ENCODE peak calls at places on chromosomes 11 and 22, in five cellular contexts. P, C, X, H and J are unnamed samples.

GRCh38 chr11:105144887-105145286 is 5.3 kb upstream of the CARD18 start:
- DNase-seq in P (no peak), C (peak), X (no peak), H (peak), J (no peak)

GRCh38 chr11:62804310-62805043 is 763 bp downstream of the NXF1 start:
- DNase-seq in P (no peak), C (peak), X (no peak), H (no peak), J (no peak)

GRCh38 chr22:46774456-46775363 is 12.3 kb downstream of the TBC1D22A start:
- DNase-seq in P (no peak), C (no peak), X (no peak), H (no peak), J (no peak)

GRCh38 chr22:29917052-29917902 is 34.3 kb downstream of the MTMR3 start:
- DNase-seq in P (no peak), C (peak), X (no peak), H (peak), J (no peak)

GRCh38 chr11:92500463-92500862 is 275.8 kb downstream of the FAT3 start:
- DNase-seq in P (no peak), C (no peak), X (no peak), H (no peak), J (no peak)

GRCh38 chr11:89443366-89444303 is 47.5 kb downstream of the NOX4 start:
- DNase-seq in P (no peak), C (no peak), X (no peak), H (no peak), J (no peak)

GRCh38 chr11:132123854-132124835 is 753.7 kb downstream of the NTM start:
- DNase-seq in P (no peak), C (no peak), X (no peak), H (no peak), J (no peak)

GRCh38 chr11:112221263-112221835 is 4.9 kb upstream of the PTS start:
- DNase-seq in P (no peak), C (no peak), X (no peak), H (no peak), J (no peak)

GRCh38 chr22:19719488-19720021 is 3.8 kb upstream of the GP1BB start:
- DNase-seq in P (no peak), C (no peak), X (no peak), H (no peak), J (no peak)

GRCh38 chr22:40058265-40058664 is 63.5 kb downstream of the FAM83F start:
- DNase-seq in P (no peak), C (no peak), X (no peak), H (no peak), J (no peak)

GRCh38 chr22:49291169-49291568 is 536.5 kb downstream of the BRD1 start:
- DNase-seq in P (no peak), C (no peak), X (no peak), H (no peak), J (no peak)

GRCh38 chr11:126925321-126926093 is 75.1 kb downstream of the KIRREL3 start:
- DNase-seq in P (no peak), C (peak), X (no peak), H (no peak), J (no peak)

GRCh38 chr11:32090774-32091370 is at the start of gene RCN1:
- DNase-seq in P (peak), C (peak), X (peak), H (peak), J (peak)

GRCh38 chr11:8296872-8297271 is 33.2 kb upstream of the LMO1 start:
- DNase-seq in P (peak), C (no peak), X (no peak), H (no peak), J (no peak)

GRCh38 chr11:106177311-106177710 is 99.8 kb downstream of the AASDHPPT start:
- DNase-seq in P (peak), C (no peak), X (no peak), H (no peak), J (no peak)

GRCh38 chr11:19642185-19642591 is 70.4 kb upstream of the NAV2 start:
- DNase-seq in P (no peak), C (no peak), X (no peak), H (no peak), J (no peak)

GRCh38 chr11:59572091-59572490 is 43.5 kb downstream of the OSBP start:
- DNase-seq in P (no peak), C (no peak), X (no peak), H (no peak), J (no peak)

GRCh38 chr22:18044548-18045271 is 20.3 kb upstream of the MICAL3 start:
- DNase-seq in P (no peak), C (peak), X (no peak), H (peak), J (no peak)

GRCh38 chr11:126917531-126918204 is 82.9 kb downstream of the KIRREL3 start:
- DNase-seq in P (no peak), C (peak), X (no peak), H (no peak), J (peak)

GRCh38 chr11:59668188-59668949 is 468 bp downstream of the PATL1 start:
- DNase-seq in P (peak), C (peak), X (peak), H (peak), J (peak)

GRCh38 chr11:37557990-37558389 is 960.0 kb upstream of the RAG2 start:
- DNase-seq in P (no peak), C (no peak), X (no peak), H (no peak), J (no peak)

GRCh38 chr11:109040303-109040702 is 375.4 kb downstream of the DDX10 start:
- DNase-seq in P (peak), C (no peak), X (peak), H (peak), J (no peak)

GRCh38 chr22:37059876-37060449 is 8.4 kb downstream of the KCTD17 start:
- DNase-seq in P (no peak), C (no peak), X (no peak), H (no peak), J (no peak)

GRCh38 chr22:42621505-42622002 is 6.9 kb upstream of the POLDIP3 start:
- DNase-seq in P (peak), C (peak), X (peak), H (peak), J (peak)

GRCh38 chr11:119519796-119520195 is 96.8 kb upstream of the THY1 start:
- DNase-seq in P (no peak), C (no peak), X (no peak), H (no peak), J (no peak)

GRCh38 chr11:606245-606644 is 9.5 kb downstream of the IRF7 start:
- DNase-seq in P (no peak), C (no peak), X (no peak), H (no peak), J (no peak)

GRCh38 chr22:43199541-43199940 is 12.6 kb upstream of the TTLL12 start:
- DNase-seq in P (no peak), C (no peak), X (no peak), H (no peak), J (no peak)

GRCh38 chr11:64113462-64113780 is 52.5 kb downstream of the MACROD1 start:
- DNase-seq in P (no peak), C (no peak), X (no peak), H (no peak), J (no peak)

GRCh38 chr22:41178425-41178975 is 26.6 kb upstream of the L3MBTL2 start:
- DNase-seq in P (peak), C (no peak), X (no peak), H (no peak), J (no peak)

GRCh38 chr11:100525635-100526034 is 161.5 kb upstream of the ARHGAP42 start:
- DNase-seq in P (peak), C (no peak), X (no peak), H (no peak), J (no peak)

GRCh38 chr11:119942583-119943338 is 195.2 kb downstream of the TRIM29 start:
- DNase-seq in P (no peak), C (peak), X (no peak), H (no peak), J (no peak)

GRCh38 chr22:44096736-44097135 is 72.6 kb downstream of the PARVB start:
- DNase-seq in P (no peak), C (no peak), X (no peak), H (no peak), J (no peak)

GRCh38 chr11:116787786-116788486 is at the start of gene ZPR1:
- DNase-seq in P (peak), C (peak), X (peak), H (peak), J (peak)

GRCh38 chr22:41482319-41482935 is 13.5 kb downstream of the ACO2 start:
- DNase-seq in P (no peak), C (peak), X (no peak), H (no peak), J (no peak)

GRCh38 chr11:41984023-41984422 is 524.6 kb upstream of the LRRC4C start:
- DNase-seq in P (no peak), C (no peak), X (no peak), H (no peak), J (no peak)

GRCh38 chr11:76005746-76006145 is 190.7 kb downstream of the UVRAG start:
- DNase-seq in P (no peak), C (no peak), X (no peak), H (no peak), J (no peak)
- TF ChIP-seq MAFK in P (no peak), C (no peak), X (no peak), H (no peak), J (no peak)

DNA sequence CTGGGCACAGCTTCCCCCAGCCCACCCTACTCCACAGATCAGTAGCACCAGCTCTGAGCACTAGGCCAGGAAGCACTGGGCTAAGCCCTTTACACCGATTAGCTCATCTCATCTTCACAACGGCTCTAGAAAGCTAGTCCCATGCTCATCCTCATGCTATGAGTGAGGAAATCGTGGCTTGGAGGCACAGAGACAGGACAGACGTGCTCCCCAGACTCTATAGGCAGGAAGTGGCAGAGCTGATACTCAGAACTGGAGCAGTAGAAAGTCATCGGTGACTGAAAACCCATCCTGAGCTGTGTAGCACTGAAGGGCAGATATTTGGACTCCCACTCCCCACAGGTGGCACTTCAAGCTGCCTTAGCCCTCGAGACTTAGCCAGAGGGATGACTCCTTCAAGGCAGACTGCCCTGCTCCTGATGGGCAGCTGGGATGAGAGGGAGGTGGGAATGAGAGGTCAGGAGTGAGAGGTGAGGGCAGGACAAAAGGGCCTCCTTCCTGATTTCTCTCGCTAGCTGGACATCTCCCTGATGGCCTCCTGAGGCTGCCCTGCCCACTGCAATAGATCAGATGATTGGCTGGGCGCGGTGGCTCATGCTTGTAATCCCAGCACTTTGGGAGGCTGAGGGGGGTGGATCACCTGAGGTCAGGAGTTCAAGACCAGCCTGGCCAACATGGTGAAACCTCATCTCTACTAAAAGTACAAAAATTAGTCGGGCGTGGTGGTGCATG is 9.7 kb downstream of the CD5 start:
- DNase-seq in P (no peak), C (no peak), X (no peak), H (no peak), J (no peak)
- TF ChIP-seq MAFK in P (no peak), C (no peak), X (no peak), H (no peak), J (no peak)

DNA sequence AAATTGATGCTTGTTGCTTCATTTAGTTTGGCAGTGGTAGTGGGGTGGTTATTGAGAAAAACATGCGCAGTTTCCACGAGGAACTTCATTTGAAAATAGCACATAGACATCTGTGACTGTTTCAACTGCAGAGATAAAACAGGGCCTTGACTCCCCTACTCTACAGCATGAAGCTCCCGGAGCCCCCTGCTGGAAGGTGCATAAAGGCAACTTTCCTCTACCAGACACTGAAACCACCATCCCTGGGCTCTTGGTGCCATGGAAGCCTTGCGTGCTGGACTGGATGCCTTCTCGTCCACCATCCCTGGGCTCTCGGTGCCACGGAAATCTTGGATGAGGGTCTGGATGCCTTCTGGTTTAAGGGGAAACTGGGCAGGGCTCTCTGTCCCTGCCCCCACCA is 195.8 kb downstream of the CSNK2A3 start:
- DNase-seq in P (no peak), C (peak), X (peak), H (peak), J (peak)
- TF ChIP-seq MAFK in P (no peak), C (no peak), X (no peak), H (no peak), J (no peak)

GRCh38 chr11:13287026-13287425 is 9.4 kb downstream of the BMAL1 start:
- DNase-seq in P (no peak), C (no peak), X (no peak), H (no peak), J (no peak)
- TF ChIP-seq MAFK in P (no peak), C (no peak), X (no peak), H (no peak), J (no peak)

DNA sequence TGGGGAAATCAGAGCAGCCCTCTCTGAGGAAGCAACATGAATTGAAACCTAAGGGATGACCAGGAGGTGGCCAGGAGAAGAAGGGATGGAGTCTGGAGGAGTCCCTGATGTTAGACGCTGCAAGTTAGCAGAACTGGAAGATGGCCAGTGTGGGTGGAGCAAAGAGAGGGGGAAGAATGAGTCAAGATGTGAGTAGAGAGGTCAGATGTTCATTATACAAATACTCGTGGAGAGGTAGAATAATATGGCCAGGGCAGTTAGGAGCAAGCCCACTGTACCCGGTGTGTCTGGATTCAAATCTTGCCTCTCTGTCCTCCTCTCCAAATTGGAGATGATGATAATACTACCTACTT is 242.0 kb downstream of the TENM4 start:
- DNase-seq in P (no peak), C (peak), X (no peak), H (no peak), J (no peak)
- TF ChIP-seq MAFK in P (no peak), C (no peak), X (no peak), H (no peak), J (no peak)

GRCh38 chr11:35906681-35907080 is 37.2 kb upstream of the LDLRAD3 start:
- DNase-seq in P (no peak), C (no peak), X (no peak), H (no peak), J (no peak)

GRCh38 chr11:35911013-35911412 is 32.8 kb upstream of the LDLRAD3 start:
- DNase-seq in P (no peak), C (no peak), X (no peak), H (no peak), J (no peak)

GRCh38 chr11:35905901-35906661 is 37.8 kb upstream of the LDLRAD3 start:
- DNase-seq in P (no peak), C (peak), X (no peak), H (no peak), J (no peak)

GRCh38 chr11:35909866-35910265 is 34.0 kb upstream of the LDLRAD3 start:
- DNase-seq in P (no peak), C (no peak), X (no peak), H (no peak), J (no peak)

GRCh38 chr11:35907648-35908431 is 36.0 kb upstream of the LDLRAD3 start:
- DNase-seq in P (no peak), C (peak), X (no peak), H (no peak), J (peak)
- TF ChIP-seq MAFK in P (no peak), C (no peak), X (no peak), H (no peak), J (no peak)

DNA sequence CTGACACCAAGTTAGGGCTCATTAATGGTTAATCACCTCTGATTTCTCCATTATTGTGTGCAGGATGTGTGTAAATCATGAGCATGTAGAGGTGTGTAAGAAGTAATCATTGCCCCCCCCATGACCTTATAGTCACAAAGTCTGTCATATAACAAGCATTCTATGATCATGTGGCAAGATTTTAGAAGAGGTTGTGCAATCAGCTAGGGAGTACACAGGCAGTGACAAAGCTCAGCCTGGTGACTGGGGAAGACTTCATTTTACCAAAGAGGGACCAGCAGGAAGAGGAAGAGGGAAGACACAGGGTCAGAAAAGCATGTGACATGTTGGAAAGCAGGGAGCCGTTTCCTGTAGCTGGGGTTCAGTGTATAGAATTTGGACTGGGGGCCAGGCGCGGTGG is 176.5 kb upstream of the LARGE1 start:
- DNase-seq in P (no peak), C (no peak), X (no peak), H (no peak), J (no peak)
- TF ChIP-seq MAFK in P (no peak), C (no peak), X (no peak), H (no peak), J (no peak)